ENCODE peak calls at places on chromosome X, in eight cellular contexts. Y is GM10248, E is GM12865, S is choroid plexus epithelial cell, J is colonic mucosa, Q is mesothelial cell of epicardium, P is fibroblast of pulmonary artery, W is IMR-90. N is an unnamed sample.
A peak's percentile ranks its signal among the peaks of the same experiment; 100 is the strongest.

GRCh38 chrX:108699368-108699767 is 37.0 kb downstream of the IRS4 start:
- DNase-seq in Y (peak; percentile 2), Q (no peak), W (peak; percentile 14), E (peak; percentile 18), S (peak; percentile 51), P (peak; percentile 53), J (no peak), N (peak; percentile 2)

GRCh38 chrX:131477498-131477897 is 66.4 kb upstream of the OR13H1 start:
- DNase-seq in Y (no peak), W (no peak), Q (no peak), S (no peak), P (no peak), J (no peak), E (no peak), N (no peak)

GRCh38 chrX:70755850-70756249 is 152.7 kb downstream of the TEX11 start:
- DNase-seq in Q (no peak), S (no peak), E (no peak), W (no peak), P (no peak), J (no peak), Y (no peak), N (no peak)

GRCh38 chrX:155880586-155881157 is 473 bp upstream of the VAMP7 start:
- DNase-seq in W (no peak), S (peak; percentile 18), Q (no peak), P (no peak), Y (no peak), E (no peak), J (no peak), N (no peak)

GRCh38 chrX:39759526-39760224 is 338.1 kb downstream of the BCOR start:
- DNase-seq in E (no peak), J (no peak), Q (no peak), P (peak; percentile 67), S (peak; percentile 92), W (peak; percentile 78), Y (no peak), N (no peak)

GRCh38 chrX:92283298-92283697 is 504.1 kb downstream of the PCDH11X start:
- DNase-seq in E (no peak), W (no peak), Y (no peak), P (no peak), Q (no peak), S (no peak), J (no peak), N (no peak)

GRCh38 chrX:70033348-70033747 is 16.4 kb downstream of the AWAT2 start:
- DNase-seq in Q (no peak), Y (peak; percentile 42), S (peak; percentile 56), E (peak; percentile 35), W (peak; percentile 21), J (peak; percentile 20), P (peak; percentile 45), N (no peak)

GRCh38 chrX:1451676-1452496 is 823 bp downstream of the ASMTL start:
- DNase-seq in Y (no peak), Q (peak; percentile 19), J (peak; percentile 42), S (no peak), W (no peak), E (no peak), P (no peak), N (no peak)

GRCh38 chrX:112614640-112615039 is 65.1 kb downstream of the LHFPL1 start:
- DNase-seq in S (peak; percentile 3), P (peak; percentile 6), Y (no peak), Q (no peak), W (peak; percentile 63), J (no peak), E (no peak), N (peak; percentile 25)

GRCh38 chrX:143115466-143115865 is 89.7 kb downstream of the SPANXN4 start:
- DNase-seq in Y (no peak), W (no peak), Q (no peak), E (no peak), S (no peak), J (no peak), P (no peak), N (no peak)

GRCh38 chrX:16786791-16787735 is 797 bp downstream of the TXLNG start:
- DNase-seq in P (peak; percentile 3), W (no peak), E (peak; percentile 35), Q (peak; percentile 21), J (no peak), Y (peak; percentile 46), S (no peak), N (no peak)

GRCh38 chrX:12447448-12448154 is 309.3 kb downstream of the FRMPD4 start:
- DNase-seq in W (peak; percentile 95), J (no peak), S (peak; percentile 13), Y (no peak), Q (no peak), E (no peak), P (peak; percentile 86), N (no peak)

GRCh38 chrX:140548985-140549384 is 44.1 kb upstream of the SOX3 start:
- DNase-seq in S (no peak), E (no peak), P (no peak), J (no peak), W (no peak), Y (no peak), Q (no peak), N (no peak)

GRCh38 chrX:19647731-19648588 is 132.7 kb upstream of the MAP3K15 start:
- DNase-seq in S (no peak), W (peak; percentile 51), Q (no peak), E (no peak), J (no peak), P (no peak), Y (no peak), N (no peak)

GRCh38 chrX:82224961-82225360 is 1023.1 kb downstream of the SH3BGRL start:
- DNase-seq in S (no peak), J (no peak), W (no peak), Y (no peak), E (no peak), P (no peak), Q (no peak), N (no peak)

GRCh38 chrX:9285342-9285771 is 179.5 kb upstream of the TBL1X start:
- DNase-seq in J (no peak), P (no peak), W (no peak), E (no peak), S (no peak), Q (no peak), Y (no peak), N (no peak)

GRCh38 chrX:130028196-130028595 is 45.8 kb downstream of the BCORL1 start:
- DNase-seq in Q (no peak), P (peak; percentile 60), E (peak; percentile 57), J (peak; percentile 52), Y (peak; percentile 30), W (peak; percentile 39), S (peak; percentile 66), N (no peak)

GRCh38 chrX:20623448-20623847 is 356.7 kb upstream of the RPS6KA3 start:
- DNase-seq in P (no peak), S (no peak), Y (no peak), Q (no peak), J (no peak), W (no peak), E (no peak), N (peak; percentile 47)

GRCh38 chrX:129980540-129981206 is 1.8 kb upstream of the BCORL1 start:
- DNase-seq in S (no peak), Y (peak; percentile 38), E (peak; percentile 29), J (peak; percentile 71), Q (peak; percentile 32), W (no peak), P (no peak), N (no peak)

GRCh38 chrX:50067435-50068292 is 133.1 kb downstream of the AKAP4 start:
- DNase-seq in Y (no peak), W (peak; percentile 47), E (no peak), P (peak; percentile 52), S (peak; percentile 67), Q (no peak), J (peak; percentile 57), N (no peak)
- TF ChIP-seq CTCF in Y (no peak), W (peak; percentile 4), E (no peak), P (no peak), S (peak; percentile 10), Q (no peak), J (no peak), N (no peak)

DNA sequence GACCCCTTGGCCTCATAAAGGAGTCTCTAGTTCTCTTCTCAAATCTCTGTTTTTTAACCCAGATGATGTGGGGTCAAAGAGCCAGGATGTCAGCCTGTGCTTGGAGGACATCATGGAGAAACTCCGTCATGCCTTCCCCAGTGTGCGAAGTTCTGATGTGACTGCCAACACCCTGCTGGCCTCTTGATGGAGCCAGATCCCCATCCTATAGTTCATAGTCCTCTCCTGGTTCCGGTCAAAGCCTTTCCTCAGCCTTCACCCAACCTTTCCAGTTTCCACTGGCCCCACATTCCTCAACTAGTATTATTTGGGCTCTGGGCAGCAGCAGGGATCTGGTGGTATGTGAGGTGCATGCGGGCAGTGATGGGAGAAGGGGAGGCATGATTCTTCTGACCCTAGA is 30.7 kb downstream of the TAF7L start:
- DNase-seq in P (peak; percentile 9), J (no peak), Q (no peak), S (peak; percentile 36), Y (no peak), W (no peak), E (peak; percentile 0), N (no peak)
- TF ChIP-seq CTCF in P (peak; percentile 19), J (no peak), Q (no peak), S (peak; percentile 57), Y (peak; percentile 32), W (no peak), E (peak; percentile 11), N (no peak)

GRCh38 chrX:57918750-57919436 is 8.6 kb upstream of the ZXDA start:
- DNase-seq in W (peak; percentile 17), S (peak; percentile 46), P (peak; percentile 52), E (peak; percentile 28), J (peak; percentile 26), Y (no peak), Q (no peak), N (no peak)
- TF ChIP-seq CTCF in W (peak; percentile 50), S (peak; percentile 57), P (peak; percentile 44), E (peak; percentile 45), J (peak; percentile 42), Y (peak; percentile 45), Q (peak; percentile 50), N (peak; percentile 35)

GRCh38 chrX:110983024-110983423 is 113.0 kb upstream of the PAK3 start:
- DNase-seq in E (no peak), P (no peak), Q (no peak), S (no peak), W (no peak), J (no peak), Y (no peak), N (no peak)

GRCh38 chrX:110985470-110985869 is 110.5 kb upstream of the PAK3 start:
- DNase-seq in W (no peak), E (no peak), P (no peak), S (no peak), Q (no peak), J (no peak), Y (no peak), N (no peak)

GRCh38 chrX:110989869-110990268 is 106.1 kb upstream of the PAK3 start:
- DNase-seq in E (no peak), P (no peak), Y (no peak), S (no peak), J (no peak), Q (no peak), W (no peak), N (no peak)

GRCh38 chrX:110989447-110989846 is 106.5 kb upstream of the PAK3 start:
- DNase-seq in S (no peak), Q (no peak), Y (no peak), P (no peak), J (no peak), W (no peak), E (no peak), N (no peak)

DNA sequence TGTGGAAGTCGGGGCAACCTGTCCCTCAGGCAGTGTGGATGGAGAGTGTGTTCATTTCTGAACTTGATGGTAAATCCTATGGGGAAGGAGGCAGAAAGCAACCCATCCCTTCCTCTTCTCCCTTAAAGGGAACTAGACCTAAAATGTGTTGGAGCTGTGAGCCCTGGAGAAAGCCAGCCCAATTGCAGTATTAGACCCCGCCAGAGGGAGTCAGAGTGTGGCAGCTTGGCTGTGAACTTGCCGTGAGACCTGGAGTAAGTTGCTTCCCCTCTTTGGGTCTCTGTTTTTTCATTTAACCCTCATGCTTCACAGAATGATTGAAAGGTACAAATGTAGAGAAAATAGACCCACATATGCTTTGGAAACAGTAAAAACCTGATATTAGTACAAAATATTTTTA is 108.7 kb upstream of the PAK3 start:
- DNase-seq in Q (no peak), J (no peak), W (no peak), E (no peak), P (no peak), Y (no peak), S (no peak), N (no peak)
- TF ChIP-seq CTCF in Q (no peak), J (no peak), W (peak; percentile 13), E (no peak), P (peak; percentile 11), Y (no peak), S (no peak), N (peak; percentile 9)

N was measured in kidney epithelial cell.